ENCODE peak calls at places on chromosomes 3 and 15, in seven cellular contexts. A is neuronal stem cell, N is H9, M is mesenchymal stem cell, Q is H1, K is IMR-90, J is mesendoderm. I is an unnamed sample.

GRCh38 chr3:197960694-197961581 is 921 bp downstream of the LMLN start:
- DNase-seq in A (no peak), N (no peak), M (peak; percentile 83), Q (no peak), K (no peak), J (no peak), I (no peak)

GRCh38 chr3:127534161-127534451 is 56.4 kb downstream of the TPRA1 start:
- DNase-seq in A (no peak), N (no peak), M (no peak), Q (no peak), K (no peak), J (no peak), I (no peak)

GRCh38 chr15:88981244-88982215 is 68.4 kb upstream of the MFGE8 start:
- DNase-seq in A (no peak), N (no peak), M (no peak), Q (no peak), K (no peak), J (peak; percentile 58), I (no peak)

GRCh38 chr15:45634442-45635190 is at the start of gene SQOR:
- DNase-seq in A (peak; percentile 39), N (peak; percentile 68), M (peak; percentile 80), Q (no peak), K (peak; percentile 54), J (peak; percentile 51), I (peak; percentile 47)

GRCh38 chr3:14725015-14725431 is 50.1 kb downstream of the C3orf20 start:
- DNase-seq in A (no peak), N (no peak), M (peak; percentile 78), Q (no peak), K (peak; percentile 64), J (peak; percentile 1), I (peak; percentile 41)

GRCh38 chr15:68368731-68369435 is 63.1 kb downstream of the ITGA11 start:
- DNase-seq in A (no peak), N (no peak), M (peak; percentile 73), Q (no peak), K (peak; percentile 58), J (no peak), I (no peak)

GRCh38 chr3:112308151-112308911 is 14.3 kb upstream of the SLC9C1 start:
- DNase-seq in A (peak; percentile 47), N (peak; percentile 45), M (peak; percentile 86), Q (no peak), K (peak; percentile 81), J (peak; percentile 76), I (peak; percentile 93)

GRCh38 chr15:71440479-71441071 is 325.3 kb downstream of the THSD4 start:
- DNase-seq in A (no peak), N (no peak), M (peak; percentile 69), Q (no peak), K (peak; percentile 80), J (peak; percentile 52), I (peak; percentile 68)

GRCh38 chr15:75647370-75648155 is at the start of gene SNX33:
- DNase-seq in A (peak; percentile 90), N (peak; percentile 90), M (peak; percentile 94), Q (peak; percentile 76), K (peak; percentile 89), J (peak; percentile 95), I (peak; percentile 79)

GRCh38 chr15:62879770-62880169 is 162.8 kb upstream of the TPM1 start:
- DNase-seq in A (no peak), N (no peak), M (no peak), Q (no peak), K (no peak), J (peak; percentile 15), I (no peak)

GRCh38 chr3:124360626-124361025 is 368.7 kb upstream of the ROPN1 start:
- DNase-seq in A (peak; percentile 51), N (peak; percentile 72), M (no peak), Q (peak; percentile 34), K (no peak), J (peak; percentile 82), I (no peak)

GRCh38 chr15:63156708-63157065 is 590 bp downstream of the RPS27L start:
- DNase-seq in A (peak; percentile 18), N (no peak), M (peak; percentile 74), Q (no peak), K (peak; percentile 47), J (peak; percentile 30), I (peak; percentile 60)

GRCh38 chr3:180048108-180048507 is 11.4 kb upstream of the PEX5L start:
- DNase-seq in A (no peak), N (no peak), M (no peak), Q (no peak), K (no peak), J (no peak), I (no peak)

GRCh38 chr3:25534007-25534406 is 105.9 kb downstream of the RARB start:
- DNase-seq in A (no peak), N (no peak), M (no peak), Q (no peak), K (no peak), J (no peak), I (no peak)

GRCh38 chr3:195542261-195542660 is 864 bp downstream of the PPP1R2 start:
- DNase-seq in A (no peak), N (no peak), M (peak; percentile 38), Q (no peak), K (no peak), J (no peak), I (no peak)

DNA sequence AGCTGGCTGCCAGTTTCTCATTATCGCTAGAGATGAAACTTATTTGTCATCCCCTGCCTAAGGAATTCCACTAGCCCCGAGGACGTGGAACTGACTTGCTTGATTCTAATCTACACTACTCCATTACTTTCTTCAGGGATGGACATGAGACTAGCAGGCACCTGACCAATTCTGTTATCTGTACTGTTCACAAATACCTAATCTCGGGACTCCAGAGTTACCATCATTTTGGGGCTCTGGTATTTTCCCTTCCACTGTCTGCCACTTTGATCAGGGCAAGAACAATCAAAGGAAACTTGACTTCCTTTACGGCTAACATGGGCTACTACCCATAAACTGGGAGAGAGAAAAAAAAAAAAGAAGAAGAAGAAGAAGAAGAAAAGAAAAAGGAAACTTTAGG is 27.8 kb downstream of the BMF start:
- DNase-seq in A (no peak), N (no peak), M (no peak), Q (no peak), K (no peak), J (no peak), I (peak; percentile 68)
- H3K27ac ChIP-seq in A (no peak overlapping the region), N (no peak overlapping the region), M (no peak overlapping the region), Q (no peak overlapping the region), K (no peak overlapping the region), J (no peak overlapping the region), I (no peak overlapping the region)

GRCh38 chr15:35448294-35448693 is 97.7 kb downstream of the DPH6 start:
- DNase-seq in A (no peak), N (no peak), M (no peak), Q (no peak), K (peak; percentile 47), J (no peak), I (no peak)

GRCh38 chr15:35455201-35455600 is 90.8 kb downstream of the DPH6 start:
- DNase-seq in A (no peak), N (no peak), M (peak; percentile 71), Q (no peak), K (peak; percentile 77), J (no peak), I (no peak)

GRCh38 chr15:35444557-35445204 is 101.3 kb downstream of the DPH6 start:
- DNase-seq in A (peak; percentile 47), N (no peak), M (peak; percentile 66), Q (no peak), K (peak; percentile 63), J (peak; percentile 59), I (peak; percentile 2)

GRCh38 chr15:35445891-35446290 is 100.1 kb downstream of the DPH6 start:
- DNase-seq in A (no peak), N (no peak), M (peak; percentile 79), Q (no peak), K (peak; percentile 59), J (no peak), I (no peak)

GRCh38 chr15:35450492-35450891 is 95.5 kb downstream of the DPH6 start:
- DNase-seq in A (no peak), N (no peak), M (no peak), Q (no peak), K (peak; percentile 81), J (peak; percentile 62), I (no peak)
- H4K8ac ChIP-seq in A (no peak overlapping the region), N (no peak overlapping the region), M (no peak overlapping the region), Q (no peak overlapping the region), K (no peak overlapping the region), J (no peak overlapping the region), I (no peak overlapping the region)

GRCh38 chr3:176974303-176974702 is 223.0 kb downstream of the TBL1XR1 start:
- DNase-seq in A (no peak), N (no peak), M (no peak), Q (no peak), K (no peak), J (no peak), I (peak; percentile 95)
- H2AK5ac ChIP-seq in A (no peak overlapping the region), N (no peak overlapping the region), M (no peak overlapping the region), Q (no peak overlapping the region), K (no peak overlapping the region), J (no peak overlapping the region), I (no peak overlapping the region)

GRCh38 chr3:187728930-187729583 is 16.2 kb downstream of the BCL6 start:
- DNase-seq in A (no peak), N (no peak), M (no peak), Q (no peak), K (no peak), J (no peak), I (no peak)

GRCh38 chr3:187725218-187725617 is 20.1 kb downstream of the BCL6 start:
- DNase-seq in A (no peak), N (no peak), M (no peak), Q (no peak), K (no peak), J (no peak), I (no peak)

GRCh38 chr3:187726564-187726963 is 18.7 kb downstream of the BCL6 start:
- DNase-seq in A (no peak), N (no peak), M (no peak), Q (no peak), K (no peak), J (no peak), I (no peak)

GRCh38 chr3:187728248-187728647 is 17.0 kb downstream of the BCL6 start:
- DNase-seq in A (no peak), N (no peak), M (no peak), Q (no peak), K (no peak), J (no peak), I (no peak)

GRCh38 chr3:187725653-187726370 is 19.5 kb downstream of the BCL6 start:
- DNase-seq in A (no peak), N (no peak), M (no peak), Q (no peak), K (no peak), J (no peak), I (no peak)
- H3K27ac ChIP-seq in A (no peak overlapping the region), N (no peak overlapping the region), M (no peak overlapping the region), Q (no peak overlapping the region), K (no peak overlapping the region), J (no peak overlapping the region), I (no peak overlapping the region)

GRCh38 chr3:140363801-140364200 is 314.1 kb upstream of the TRIM42 start:
- DNase-seq in A (no peak), N (no peak), M (no peak), Q (no peak), K (no peak), J (no peak), I (no peak)
- H4K8ac ChIP-seq in A (no peak overlapping the region), N (no peak overlapping the region), M (no peak overlapping the region), Q (no peak overlapping the region), K (no peak overlapping the region), J (no peak overlapping the region), I (no peak overlapping the region)

GRCh38 chr15:74261685-74262084 is 25.6 kb downstream of the CCDC33 start:
- DNase-seq in A (no peak), N (no peak), M (no peak), Q (no peak), K (no peak), J (no peak), I (no peak)
- H2AK5ac ChIP-seq in A (no peak overlapping the region), N (no peak overlapping the region), M (no peak overlapping the region), Q (no peak overlapping the region), K (no peak overlapping the region), J (no peak overlapping the region), I (no peak overlapping the region)

GRCh38 chr3:13263770-13264467 is 156.2 kb downstream of the NUP210 start:
- DNase-seq in A (no peak), N (no peak), M (peak; percentile 7), Q (no peak), K (no peak), J (no peak), I (no peak)
- H3K27ac ChIP-seq in A (no peak overlapping the region), N (no peak overlapping the region), M (no peak overlapping the region), Q (no peak overlapping the region), K (no peak overlapping the region), J (no peak overlapping the region), I (no peak overlapping the region)

I was measured in trophoblast cell.